ENCODE peak calls at places on chromosome 22, in nine cellular contexts. J, K, Z, I, D, N, U, M and W are unnamed samples.

GRCh38 chr22:48804811-48805301 is 1022.8 kb downstream of the BRD1 start:
- DNase-seq in J (no peak), K (no peak), Z (no peak), I (no peak), D (no peak), N (no peak), U (no peak), M (no peak), W (no peak)

GRCh38 chr22:32801436-32802290 is at the start of gene TIMP3:
- DNase-seq in J (peak; percentile 89), K (no peak), Z (no peak), I (peak; percentile 93), D (peak; percentile 92), N (no peak), U (peak; percentile 90), M (peak; percentile 95), W (no peak)

GRCh38 chr22:50529416-50530279 is at the start of gene TYMP:
- DNase-seq in J (peak; percentile 78), K (no peak), Z (peak; percentile 40), I (peak; percentile 82), D (peak; percentile 44), N (no peak), U (peak; percentile 43), M (no peak), W (peak; percentile 73)

GRCh38 chr22:19122752-19123492 is 710 bp upstream of the DGCR2 start:
- DNase-seq in J (peak; percentile 63), K (no peak), Z (no peak), I (peak; percentile 30), D (no peak), N (no peak), U (peak; percentile 67), M (peak; percentile 63), W (no peak)

GRCh38 chr22:19799322-19800190 is 39.0 kb downstream of the TBX1 start:
- DNase-seq in J (peak; percentile 69), K (no peak), Z (no peak), I (peak; percentile 98), D (no peak), N (no peak), U (peak; percentile 40), M (peak; percentile 95), W (no peak)

GRCh38 chr22:37248251-37248650 is 4.2 kb upstream of the RAC2 start:
- DNase-seq in J (no peak), K (no peak), Z (peak; percentile 66), I (peak; percentile 34), D (no peak), N (no peak), U (no peak), M (no peak), W (no peak)

GRCh38 chr22:36659762-36660509 is 43.6 kb downstream of the CACNG2 start:
- DNase-seq in J (peak; percentile 77), K (peak; percentile 91), Z (peak; percentile 98), I (peak; percentile 96), D (no peak), N (no peak), U (no peak), M (peak; percentile 88), W (no peak)

GRCh38 chr22:32819120-32819519 is 17.6 kb downstream of the TIMP3 start:
- DNase-seq in J (no peak), K (no peak), Z (no peak), I (no peak), D (no peak), N (no peak), U (no peak), M (no peak), W (no peak)

GRCh38 chr22:26075233-26075632 is 94.0 kb upstream of the SEZ6L start:
- DNase-seq in J (no peak), K (no peak), Z (no peak), I (no peak), D (no peak), N (no peak), U (no peak), M (no peak), W (no peak)

GRCh38 chr22:22770881-22771280 is 116.7 kb upstream of the IGLL5 start:
- DNase-seq in J (no peak), K (no peak), Z (no peak), I (no peak), D (no peak), N (no peak), U (no peak), M (no peak), W (no peak)

GRCh38 chr22:18929459-18929858 is 6.6 kb downstream of the PRODH start:
- DNase-seq in J (no peak), K (no peak), Z (no peak), I (no peak), D (no peak), N (no peak), U (no peak), M (no peak), W (no peak)

GRCh38 chr22:31081963-31082605 is 966 bp downstream of the SMTN start:
- DNase-seq in J (no peak), K (no peak), Z (peak; percentile 69), I (peak; percentile 86), D (no peak), N (no peak), U (no peak), M (peak; percentile 14), W (no peak)

GRCh38 chr22:19959043-19959586 is 17.5 kb upstream of the TXNRD2 start:
- DNase-seq in J (peak; percentile 96), K (peak; percentile 65), Z (no peak), I (peak; percentile 77), D (peak; percentile 99), N (no peak), U (peak; percentile 99), M (peak; percentile 32), W (no peak)

DNA sequence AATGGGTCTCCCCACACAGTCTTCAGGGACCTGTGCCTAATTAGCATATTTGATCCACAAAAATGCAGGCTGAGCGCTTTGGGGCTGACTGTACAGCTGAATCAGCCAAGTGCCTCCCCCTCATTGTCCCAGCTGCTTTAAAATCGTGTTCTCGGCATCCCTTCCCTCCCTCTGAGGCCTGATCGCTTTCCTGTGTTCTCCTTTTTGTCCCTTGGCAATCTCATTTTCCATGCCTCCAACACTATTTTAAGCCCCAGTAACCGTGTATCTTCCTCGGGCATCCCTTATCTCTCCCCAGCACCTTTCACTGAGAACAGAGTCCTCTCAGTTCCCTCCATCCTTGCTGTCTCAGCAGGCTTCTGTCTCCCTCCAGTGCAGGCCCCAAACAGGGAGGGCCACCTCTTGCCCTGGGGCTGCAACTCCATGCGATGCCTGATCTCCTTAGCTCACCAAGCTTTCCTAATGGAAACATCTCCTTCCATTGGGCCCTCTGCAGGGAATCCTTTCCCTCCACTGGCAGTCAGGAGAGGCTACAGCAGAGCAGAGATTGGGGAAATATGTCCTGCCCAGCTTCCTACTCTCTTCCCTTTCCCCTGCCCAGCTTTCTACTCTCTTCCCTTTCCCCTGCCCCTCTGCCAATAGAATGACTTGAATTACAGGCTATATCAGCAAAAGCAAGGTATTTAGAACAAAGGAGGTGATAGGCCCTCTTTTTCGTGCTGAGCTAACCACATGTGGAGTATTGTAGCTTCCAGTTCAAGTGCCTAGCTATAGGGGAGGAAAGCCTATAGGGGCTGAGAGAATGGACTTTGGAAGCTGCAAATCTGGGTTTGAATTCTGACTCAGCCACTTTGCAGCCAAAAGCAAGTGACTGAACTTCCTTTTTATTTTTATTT is 13.9 kb downstream of the UQCR10 start:
- DNase-seq in J (no peak), K (no peak), Z (peak; percentile 80), I (peak; percentile 93), D (no peak), N (no peak), U (no peak), M (peak; percentile 26), W (no peak)
- H2AFZ ChIP-seq in J (no peak overlapping the region), K (no peak overlapping the region), Z (peak overlapping the region; percentile 69), I (peak overlapping the region; percentile 81), D (peak overlapping the region; percentile 73), N (no peak overlapping the region), U (peak overlapping the region; percentile 69), M (peak overlapping the region; percentile 15), W (no peak overlapping the region)

GRCh38 chr22:42190274-42190673 is 59.7 kb upstream of the CYP2D6 start:
- DNase-seq in J (no peak), K (no peak), Z (no peak), I (no peak), D (no peak), N (no peak), U (no peak), M (no peak), W (no peak)

GRCh38 chr22:42185915-42186439 is 55.4 kb upstream of the CYP2D6 start:
- DNase-seq in J (no peak), K (no peak), Z (no peak), I (peak; percentile 8), D (no peak), N (no peak), U (no peak), M (no peak), W (no peak)

GRCh38 chr22:42187646-42188045 is 57.0 kb upstream of the CYP2D6 start:
- DNase-seq in J (no peak), K (no peak), Z (no peak), I (no peak), D (no peak), N (no peak), U (no peak), M (no peak), W (no peak)

GRCh38 chr22:42189761-42190160 is 59.2 kb upstream of the CYP2D6 start:
- DNase-seq in J (no peak), K (no peak), Z (no peak), I (no peak), D (no peak), N (no peak), U (no peak), M (no peak), W (no peak)

DNA sequence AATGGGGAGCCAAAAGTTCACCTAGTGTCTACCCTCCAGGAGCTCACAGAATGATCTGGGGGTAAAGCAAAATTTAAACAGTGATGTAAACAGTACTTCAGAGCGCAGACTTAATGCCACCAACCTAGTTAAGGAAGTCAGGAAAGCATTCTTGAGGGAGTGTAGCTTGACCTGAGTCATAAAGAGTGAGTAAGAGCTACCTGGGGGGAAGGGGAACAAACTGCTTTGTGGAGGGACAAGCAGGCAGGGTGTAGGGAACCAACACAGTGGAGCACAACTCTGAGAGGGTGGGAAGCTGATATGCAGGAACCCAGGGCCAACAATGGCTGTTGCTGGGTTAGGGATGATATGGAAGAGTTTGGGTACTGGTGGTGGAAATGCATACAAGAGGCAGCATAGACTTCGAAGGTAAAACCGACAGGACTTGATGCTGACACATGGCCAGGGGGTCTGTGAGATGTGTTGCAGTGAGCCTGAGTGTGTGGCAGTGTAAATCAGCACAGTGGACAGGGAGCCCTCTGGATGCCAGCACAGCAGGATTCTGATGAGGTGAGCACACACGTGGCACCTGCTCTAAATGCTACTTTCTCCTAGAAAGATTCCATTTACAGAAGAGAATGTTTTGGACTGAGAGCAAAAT is 58.3 kb upstream of the CYP2D6 start:
- DNase-seq in J (peak; percentile 34), K (peak; percentile 46), Z (peak; percentile 60), I (peak; percentile 60), D (no peak), N (no peak), U (no peak), M (no peak), W (no peak)
- H3K79me2 ChIP-seq in J (peaks cover 92% of the 10 kb centered on the region), K (peaks cover 97% of the 10 kb centered on the region), Z (peaks cover 86% of the 10 kb centered on the region), I (peaks cover 94% of the 10 kb centered on the region), D (peaks cover 96% of the 10 kb centered on the region), N (peaks cover 73% of the 10 kb centered on the region), U (peaks cover 96% of the 10 kb centered on the region), M (peaks cover 3% of the 10 kb centered on the region), W (peaks cover 78% of the 10 kb centered on the region)

GRCh38 chr22:45318168-45318557 is 8.4 kb downstream of the FAM118A start:
- DNase-seq in J (peak; percentile 84), K (no peak), Z (no peak), I (peak; percentile 94), D (peak; percentile 75), N (peak; percentile 34), U (peak; percentile 72), M (peak; percentile 75), W (peak; percentile 34)
- TF ChIP-seq EZH2phosphoT487 in J (no peak), K (no peak), Z (no peak), I (no peak), D (no peak), N (no peak), U (no peak), M (no peak), W (no peak)

GRCh38 chr22:42272431-42273004 is 2.1 kb upstream of the TCF20 start:
- DNase-seq in J (no peak), K (no peak), Z (no peak), I (no peak), D (no peak), N (no peak), U (no peak), M (no peak), W (no peak)
- H2AFZ ChIP-seq in J (no peak overlapping the region), K (no peak overlapping the region), Z (no peak overlapping the region), I (no peak overlapping the region), D (no peak overlapping the region), N (no peak overlapping the region), U (no peak overlapping the region), M (no peak overlapping the region), W (no peak overlapping the region)